ENCODE peak calls at places on chromosomes 5 and 9, in four cellular contexts. R, X, C and P are unnamed samples.

GRCh38 chr5:132677191-132677590 is 3.4 kb downstream of the IL4 start:
- DNase-seq in R (peak), X (no peak), C (peak), P (peak)

GRCh38 chr9:136014928-136015633 is 53.9 kb upstream of the UBAC1 start:
- DNase-seq in R (no peak), X (no peak), C (no peak), P (no peak)

GRCh38 chr5:139636207-139636792 is 11.8 kb upstream of the CXXC5 start:
- DNase-seq in R (no peak), X (peak), C (peak), P (no peak)

GRCh38 chr5:116506448-116506847 is 68.2 kb downstream of the SEMA6A start:
- DNase-seq in R (no peak), X (no peak), C (no peak), P (no peak)

GRCh38 chr9:20684035-20684864 is at the start of gene FOCAD:
- DNase-seq in R (peak), X (peak), C (peak), P (peak)

GRCh38 chr5:83764101-83764500 is 43.4 kb upstream of the HAPLN1 start:
- DNase-seq in R (no peak), X (no peak), C (no peak), P (no peak)

GRCh38 chr5:159582756-159583523 is 252.7 kb upstream of the IL12B start:
- DNase-seq in R (no peak), X (no peak), C (no peak), P (no peak)

GRCh38 chr5:156093024-156093423 is 233.9 kb upstream of the SGCD start:
- DNase-seq in R (no peak), X (no peak), C (no peak), P (no peak)

GRCh38 chr9:134597041-134597913 is 44.3 kb upstream of the COL5A1 start:
- DNase-seq in R (no peak), X (no peak), C (no peak), P (no peak)

GRCh38 chr9:89466451-89467277 is 31.2 kb downstream of the SEMA4D start:
- DNase-seq in R (no peak), X (peak), C (no peak), P (no peak)

GRCh38 chr9:109504689-109505088 is 6.6 kb upstream of the PTPN3 start:
- DNase-seq in R (no peak), X (no peak), C (no peak), P (peak)

GRCh38 chr5:164581889-164582288 is 1076.5 kb downstream of the MAT2B start:
- DNase-seq in R (no peak), X (no peak), C (no peak), P (no peak)

GRCh38 chr5:122089614-122090013 is 11.6 kb upstream of the LOX start:
- DNase-seq in R (no peak), X (no peak), C (peak), P (no peak)

GRCh38 chr5:6783787-6784186 is 70.6 kb downstream of the TENT4A start:
- DNase-seq in R (no peak), X (no peak), C (no peak), P (no peak)

GRCh38 chr5:92581249-92581648 is 999.8 kb downstream of the NR2F1-AS1 start:
- DNase-seq in R (no peak), X (no peak), C (no peak), P (no peak)

GRCh38 chr5:26805076-26805475 is 233.3 kb downstream of the CDH9 start:
- DNase-seq in R (no peak), X (no peak), C (no peak), P (no peak)

GRCh38 chr9:70902705-70903131 is 218.7 kb downstream of the TRPM3 start:
- DNase-seq in R (no peak), X (no peak), C (no peak), P (no peak)

GRCh38 chr9:138037140-138037539 is 159.6 kb downstream of the CACNA1B start:
- DNase-seq in R (no peak), X (no peak), C (no peak), P (no peak)

DNA sequence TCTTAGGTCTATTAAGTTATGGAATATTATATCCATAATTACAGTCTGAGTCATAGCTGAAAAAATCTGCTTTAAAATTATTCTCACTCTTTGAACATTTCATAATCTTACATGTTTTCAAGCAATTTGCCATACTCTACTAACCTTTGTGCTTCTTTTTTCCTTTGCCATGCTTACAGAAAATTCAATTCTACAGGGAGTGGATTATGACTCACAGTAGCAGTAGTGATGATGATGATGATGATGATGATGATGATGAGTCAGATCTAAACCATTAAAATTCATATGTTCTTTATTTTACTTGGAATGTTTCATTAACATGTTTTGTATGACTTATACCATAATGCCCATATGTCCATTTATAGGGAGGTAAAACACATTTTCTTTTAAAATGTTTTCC is 207.1 kb downstream of the VPS13A start:
- DNase-seq in R (no peak), X (no peak), C (no peak), P (no peak)
- TF ChIP-seq CREB1 in R (peak), X (no peak), C (no peak), P (no peak)

GRCh38 chr9:125748511-125749099 is 1.4 kb downstream of the PBX3 start:
- DNase-seq in R (no peak), X (no peak), C (no peak), P (peak)

GRCh38 chr9:125746774-125747052 is 460 bp upstream of the PBX3 start:
- DNase-seq in R (no peak), X (no peak), C (no peak), P (no peak)

GRCh38 chr9:125746017-125746773 is 978 bp upstream of the PBX3 start:
- DNase-seq in R (peak), X (peak), C (peak), P (peak)

GRCh38 chr9:125747765-125748510 is 765 bp downstream of the PBX3 start:
- DNase-seq in R (no peak), X (no peak), C (peak), P (peak)

DNA sequence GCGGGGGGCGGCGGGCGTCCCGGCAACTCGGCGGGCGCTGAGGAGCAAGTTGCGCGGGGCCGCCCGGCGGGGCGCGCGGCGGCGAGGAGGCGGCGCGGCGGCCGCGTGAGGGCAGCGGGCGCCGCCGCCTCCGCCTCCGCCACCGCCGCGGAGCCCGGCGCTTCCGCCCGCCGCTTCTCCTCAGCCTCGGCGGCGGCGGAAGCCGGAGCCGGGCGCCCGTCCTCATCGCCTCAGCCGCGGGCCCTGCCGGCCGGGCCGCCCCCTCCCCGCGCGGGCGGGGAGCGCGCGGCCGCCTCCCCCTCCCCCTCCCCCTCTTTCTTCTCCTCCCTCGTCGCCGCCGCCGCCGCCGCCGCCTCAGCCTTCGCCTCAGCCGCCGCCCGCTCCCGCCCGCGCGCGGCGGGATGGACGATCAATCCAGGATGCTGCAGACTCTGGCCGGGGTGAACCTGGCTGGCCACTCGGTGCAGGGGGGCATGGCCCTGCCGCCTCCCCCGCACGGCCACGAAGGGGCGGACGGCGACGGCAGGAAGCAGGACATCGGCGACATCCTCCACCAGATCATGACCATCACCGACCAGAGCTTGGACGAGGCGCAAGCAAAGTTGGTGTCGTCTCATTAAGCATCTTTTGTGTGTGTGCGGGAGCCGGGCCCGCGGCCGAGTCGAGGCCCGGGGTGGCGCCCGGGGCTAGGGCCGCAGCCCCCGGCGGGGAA is at the start of gene PBX3:
- DNase-seq in R (no peak), X (no peak), C (peak), P (peak)
- TF ChIP-seq JUNB in R (no peak), X (no peak), C (no peak), P (no peak)

GRCh38 chr5:169805527-169805934 is 168.5 kb downstream of the DOCK2 start:
- DNase-seq in R (no peak), X (peak), C (peak), P (no peak)

GRCh38 chr5:169808118-169808581 is 171.1 kb downstream of the DOCK2 start:
- DNase-seq in R (no peak), X (no peak), C (no peak), P (peak)

GRCh38 chr5:169803077-169803981 is 166.3 kb downstream of the DOCK2 start:
- DNase-seq in R (no peak), X (no peak), C (peak), P (no peak)

GRCh38 chr5:169804861-169805260 is 167.8 kb downstream of the DOCK2 start:
- DNase-seq in R (no peak), X (no peak), C (no peak), P (no peak)

GRCh38 chr5:169805937-169806700 is 169.0 kb downstream of the DOCK2 start:
- DNase-seq in R (no peak), X (no peak), C (no peak), P (no peak)
- TF ChIP-seq CREB1 in R (no peak), X (no peak), C (no peak), P (no peak)

GRCh38 chr9:122126340-122127333 is 32.9 kb downstream of the NDUFA8 start:
- DNase-seq in R (peak), X (no peak), C (no peak), P (peak)

GRCh38 chr9:122125891-122126331 is 32.8 kb upstream of the TTLL11 start:
- DNase-seq in R (peak), X (no peak), C (peak), P (no peak)

GRCh38 chr9:122124528-122124927 is 31.4 kb upstream of the TTLL11 start:
- DNase-seq in R (no peak), X (no peak), C (no peak), P (no peak)

GRCh38 chr9:122124048-122124447 is 30.9 kb upstream of the TTLL11 start:
- DNase-seq in R (no peak), X (no peak), C (no peak), P (no peak)

GRCh38 chr9:122125158-122125890 is 32.2 kb upstream of the TTLL11 start:
- DNase-seq in R (peak), X (no peak), C (peak), P (peak)
- TF ChIP-seq JUNB in R (no peak), X (no peak), C (no peak), P (no peak)

DNA sequence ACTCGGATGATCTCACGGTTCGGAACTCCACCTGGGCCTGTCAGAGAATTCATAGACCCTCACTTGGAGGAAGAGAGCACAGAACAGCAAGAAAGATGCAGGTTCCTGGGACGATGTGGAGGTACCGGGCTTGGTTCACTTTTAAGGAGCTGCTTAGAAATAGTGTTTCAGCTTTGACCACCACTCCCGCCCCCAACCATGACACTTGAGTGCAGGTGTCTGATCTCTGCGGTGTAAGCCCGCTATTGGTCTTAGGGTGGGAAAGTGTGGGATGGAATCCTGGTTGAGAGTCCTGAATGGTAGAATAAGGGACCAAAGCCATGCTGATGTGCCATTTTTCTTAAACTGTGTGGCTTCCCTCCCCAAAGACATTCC is 97.2 kb upstream of the LMX1B start:
- DNase-seq in R (no peak), X (no peak), C (no peak), P (no peak)
- TF ChIP-seq CREB1 in R (no peak), X (no peak), C (no peak), P (no peak)

DNA sequence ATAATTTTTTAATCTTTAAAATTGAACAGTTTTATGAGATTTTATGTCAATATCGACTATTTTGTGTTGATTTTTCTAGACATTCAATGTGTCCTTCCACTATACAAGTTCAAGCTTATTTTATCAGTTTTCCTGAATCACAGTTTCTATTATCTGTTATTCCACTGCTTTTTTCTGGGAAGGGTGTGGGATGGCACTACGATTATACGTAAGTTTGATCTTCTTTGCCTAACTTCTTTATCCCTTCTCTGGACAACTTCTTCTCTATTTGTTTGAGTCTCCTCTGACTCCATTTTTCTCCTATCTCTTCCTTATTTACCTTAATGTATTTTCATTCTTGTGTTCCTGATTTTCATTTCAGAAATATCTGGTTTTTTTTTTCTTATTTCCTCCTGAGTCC is 24.5 kb downstream of the TBC1D9B start:
- DNase-seq in R (no peak), X (no peak), C (no peak), P (no peak)
- TF ChIP-seq JUNB in R (no peak), X (no peak), C (no peak), P (no peak)